ENCODE peak calls at places on chromosomes 2 and 18, in six cellular contexts. One of them, this sample, is unnamed.

GRCh38 chr2:12778369-12778768 is 61.6 kb downstream of the TRIB2 start:
- DNase-seq in MM.1S: no peak
- DNase-seq in A172: no peak
- DNase-seq in adrenal gland: no peak
- DNase-seq in stomach: no peak
- DNase-seq in COR-L47: no peak
- DNase-seq in this sample: no peak

GRCh38 chr2:48198285-48198821 is 292.1 kb upstream of the FBXO11 start:
- DNase-seq in adrenal gland: no peak
- DNase-seq in COR-L47: no peak
- DNase-seq in stomach: no peak
- DNase-seq in MM.1S: no peak
- DNase-seq in A172: no peak
- DNase-seq in this sample: no peak

GRCh38 chr2:29834624-29835023 is 86.8 kb downstream of the ALK start:
- DNase-seq in A172: no peak
- DNase-seq in COR-L47: no peak
- DNase-seq in stomach: no peak
- DNase-seq in MM.1S: no peak
- DNase-seq in adrenal gland: no peak
- DNase-seq in this sample: no peak

GRCh38 chr2:126657146-126657635 is 1.2 kb downstream of the GYPC start:
- DNase-seq in stomach: peak; percentile 42
- DNase-seq in MM.1S: peak; percentile 36
- DNase-seq in adrenal gland: peak; percentile 55
- DNase-seq in A172: peak; percentile 78
- DNase-seq in COR-L47: no peak
- DNase-seq in this sample: no peak

GRCh38 chr2:9288233-9288632 is 81.6 kb downstream of the ASAP2 start:
- DNase-seq in MM.1S: no peak
- DNase-seq in stomach: no peak
- DNase-seq in A172: peak; percentile 94
- DNase-seq in adrenal gland: no peak
- DNase-seq in COR-L47: no peak
- DNase-seq in this sample: no peak

GRCh38 chr18:69455120-69455519 is 54.4 kb downstream of the DOK6 start:
- DNase-seq in A172: no peak
- DNase-seq in adrenal gland: no peak
- DNase-seq in MM.1S: no peak
- DNase-seq in stomach: no peak
- DNase-seq in COR-L47: no peak
- DNase-seq in this sample: no peak

GRCh38 chr2:224793961-224794360 is 77.8 kb upstream of the CCDC195 start:
- DNase-seq in A172: no peak
- DNase-seq in COR-L47: no peak
- DNase-seq in MM.1S: no peak
- DNase-seq in stomach: no peak
- DNase-seq in adrenal gland: no peak
- DNase-seq in this sample: no peak

GRCh38 chr2:178306351-178307073 is 112.2 kb downstream of the OSBPL6 start:
- DNase-seq in MM.1S: peak; percentile 58
- DNase-seq in COR-L47: peak; percentile 67
- DNase-seq in A172: peak; percentile 26
- DNase-seq in stomach: no peak
- DNase-seq in adrenal gland: peak; percentile 51
- DNase-seq in this sample: no peak

GRCh38 chr2:121824264-121824663 is 68.8 kb downstream of the TSN start:
- DNase-seq in stomach: no peak
- DNase-seq in COR-L47: no peak
- DNase-seq in adrenal gland: no peak
- DNase-seq in MM.1S: no peak
- DNase-seq in A172: no peak
- DNase-seq in this sample: no peak

GRCh38 chr2:209470-209869 is 54.4 kb downstream of the SH3YL1 start:
- DNase-seq in adrenal gland: no peak
- DNase-seq in A172: no peak
- DNase-seq in stomach: no peak
- DNase-seq in COR-L47: no peak
- DNase-seq in MM.1S: no peak
- DNase-seq in this sample: no peak

GRCh38 chr18:3970929-3971328 is 484.2 kb downstream of the DLGAP1 start:
- DNase-seq in stomach: no peak
- DNase-seq in MM.1S: no peak
- DNase-seq in A172: no peak
- DNase-seq in COR-L47: no peak
- DNase-seq in adrenal gland: peak; percentile 55
- DNase-seq in this sample: no peak

GRCh38 chr2:167292430-167293171 is 404.3 kb downstream of the XIRP2 start:
- DNase-seq in A172: peak; percentile 87
- DNase-seq in COR-L47: peak; percentile 91
- DNase-seq in stomach: peak; percentile 75
- DNase-seq in MM.1S: peak; percentile 94
- DNase-seq in adrenal gland: peak; percentile 85
- DNase-seq in this sample: peak; percentile 68

GRCh38 chr18:424071-424868 is 76.2 kb downstream of the COLEC12 start:
- DNase-seq in adrenal gland: no peak
- DNase-seq in COR-L47: no peak
- DNase-seq in MM.1S: no peak
- DNase-seq in A172: no peak
- DNase-seq in stomach: no peak
- DNase-seq in this sample: no peak

GRCh38 chr2:3124921-3125760 is 252.5 kb downstream of the EIPR1 start:
- DNase-seq in COR-L47: no peak
- DNase-seq in MM.1S: no peak
- DNase-seq in A172: no peak
- DNase-seq in adrenal gland: no peak
- DNase-seq in stomach: no peak
- DNase-seq in this sample: no peak

GRCh38 chr2:38522754-38523349 is 79.9 kb downstream of the HNRNPLL start:
- DNase-seq in MM.1S: no peak
- DNase-seq in adrenal gland: no peak
- DNase-seq in COR-L47: no peak
- DNase-seq in stomach: no peak
- DNase-seq in A172: no peak
- DNase-seq in this sample: no peak

GRCh38 chr2:111622859-111623258 is 261.1 kb downstream of the ANAPC1 start:
- DNase-seq in adrenal gland: no peak
- DNase-seq in COR-L47: no peak
- DNase-seq in MM.1S: no peak
- DNase-seq in stomach: no peak
- DNase-seq in A172: no peak
- DNase-seq in this sample: no peak

GRCh38 chr2:119468154-119468955 is 36.7 kb downstream of the TMEM37 start:
- DNase-seq in MM.1S: no peak
- DNase-seq in COR-L47: no peak
- DNase-seq in A172: no peak
- DNase-seq in adrenal gland: no peak
- DNase-seq in stomach: no peak
- DNase-seq in this sample: no peak

GRCh38 chr2:198059800-198060199 is 255.4 kb downstream of the PLCL1 start:
- DNase-seq in adrenal gland: no peak
- DNase-seq in MM.1S: no peak
- DNase-seq in stomach: no peak
- DNase-seq in A172: no peak
- DNase-seq in COR-L47: no peak
- DNase-seq in this sample: no peak

GRCh38 chr2:36468463-36469266 is 113.1 kb downstream of the CRIM1 start:
- DNase-seq in COR-L47: no peak
- DNase-seq in A172: no peak
- DNase-seq in adrenal gland: no peak
- DNase-seq in stomach: no peak
- DNase-seq in MM.1S: no peak
- DNase-seq in this sample: no peak

GRCh38 chr2:39062320-39062719 is 58.5 kb downstream of the SOS1 start:
- DNase-seq in COR-L47: no peak
- DNase-seq in A172: no peak
- DNase-seq in MM.1S: no peak
- DNase-seq in adrenal gland: no peak
- DNase-seq in stomach: no peak
- DNase-seq in this sample: no peak

GRCh38 chr2:69011611-69012157 is 1.3 kb upstream of the ANTXR1 start:
- DNase-seq in COR-L47: no peak
- DNase-seq in stomach: no peak
- DNase-seq in MM.1S: no peak
- DNase-seq in adrenal gland: no peak
- DNase-seq in A172: no peak
- DNase-seq in this sample: no peak

GRCh38 chr18:66872277-66872676 is 268.4 kb upstream of the CDH19 start:
- DNase-seq in adrenal gland: no peak
- DNase-seq in stomach: no peak
- DNase-seq in COR-L47: peak; percentile 58
- DNase-seq in A172: no peak
- DNase-seq in MM.1S: peak; percentile 15
- DNase-seq in this sample: peak; percentile 7

GRCh38 chr2:216661639-216662375 is 28.6 kb downstream of the IGFBP2 start:
- DNase-seq in COR-L47: no peak
- DNase-seq in stomach: no peak
- DNase-seq in adrenal gland: no peak
- DNase-seq in A172: no peak
- DNase-seq in MM.1S: no peak
- DNase-seq in this sample: no peak

GRCh38 chr2:192267484-192267883 is 72.8 kb upstream of the TMEFF2 start:
- DNase-seq in stomach: no peak
- DNase-seq in adrenal gland: no peak
- DNase-seq in A172: peak; percentile 69
- DNase-seq in MM.1S: no peak
- DNase-seq in COR-L47: no peak
- DNase-seq in this sample: no peak

GRCh38 chr2:187117483-187117882 is 268.5 kb upstream of the ZSWIM2 start:
- DNase-seq in MM.1S: no peak
- DNase-seq in A172: no peak
- DNase-seq in stomach: no peak
- DNase-seq in adrenal gland: no peak
- DNase-seq in COR-L47: no peak
- DNase-seq in this sample: no peak

GRCh38 chr2:160407393-160408204 is 86.0 kb downstream of the RBMS1 start:
- DNase-seq in MM.1S: peak; percentile 56
- DNase-seq in stomach: peak; percentile 53
- DNase-seq in A172: no peak
- DNase-seq in COR-L47: peak; percentile 54
- DNase-seq in adrenal gland: peak; percentile 46
- DNase-seq in this sample: no peak

GRCh38 chr2:196259507-196260481 is 88.4 kb upstream of the STK17B start:
- DNase-seq in adrenal gland: peak; percentile 52
- DNase-seq in MM.1S: no peak
- DNase-seq in COR-L47: no peak
- DNase-seq in A172: peak; percentile 91
- DNase-seq in stomach: no peak
- DNase-seq in this sample: no peak

GRCh38 chr2:232419245-232420072 is 12.8 kb downstream of the ALPG start:
- DNase-seq in adrenal gland: no peak
- DNase-seq in stomach: no peak
- DNase-seq in COR-L47: no peak
- DNase-seq in MM.1S: no peak
- DNase-seq in A172: no peak
- DNase-seq in this sample: no peak

GRCh38 chr2:23411752-23412431 is 26.9 kb downstream of the KLHL29 start:
- DNase-seq in adrenal gland: no peak
- DNase-seq in COR-L47: no peak
- DNase-seq in stomach: no peak
- DNase-seq in MM.1S: no peak
- DNase-seq in A172: no peak
- DNase-seq in this sample: no peak

GRCh38 chr2:72681016-72681995 is 144.5 kb downstream of the EXOC6B start:
- DNase-seq in adrenal gland: no peak
- DNase-seq in A172: no peak
- DNase-seq in stomach: no peak
- DNase-seq in MM.1S: no peak
- DNase-seq in COR-L47: no peak
- DNase-seq in this sample: no peak

GRCh38 chr2:186603208-186603765 is 13.4 kb downstream of the ITGAV start:
- DNase-seq in MM.1S: no peak
- DNase-seq in stomach: no peak
- DNase-seq in A172: no peak
- DNase-seq in adrenal gland: no peak
- DNase-seq in COR-L47: no peak
- DNase-seq in this sample: no peak